ENCODE peak calls at places on chromosomes 7 and 10, in four cellular contexts. M, H, R and W are unnamed samples.
A peak's percentile ranks its signal among the peaks of the same experiment; 100 is the strongest.

GRCh38 chr10:102452672-102453340 is 1.5 kb upstream of the C10orf95 start:
- DNase-seq in M (no peak), H (no peak), R (peak; percentile 90), W (no peak)

GRCh38 chr10:30491832-30492530 is 58.0 kb downstream of the MAP3K8 start:
- DNase-seq in M (no peak), H (no peak), R (no peak), W (no peak)

GRCh38 chr10:99976886-99977391 is 32.8 kb downstream of the DNMBP start:
- DNase-seq in M (no peak), H (no peak), R (peak; percentile 99), W (no peak)

GRCh38 chr10:132228616-132229015 is 41.9 kb downstream of the DPYSL4 start:
- DNase-seq in M (peak; percentile 32), H (no peak), R (no peak), W (no peak)

GRCh38 chr10:114821915-114822770 is 563 bp downstream of the FHIP2A start:
- DNase-seq in M (peak; percentile 67), H (peak; percentile 88), R (peak; percentile 29), W (no peak)

GRCh38 chr7:47721670-47722069 is 139.8 kb upstream of the TNS3 start:
- DNase-seq in M (no peak), H (no peak), R (no peak), W (no peak)

GRCh38 chr10:78621183-78621789 is 447.5 kb upstream of the ZMIZ1 start:
- DNase-seq in M (no peak), H (no peak), R (no peak), W (no peak)

GRCh38 chr10:49600046-49600445 is 10.1 kb upstream of the SLC18A3 start:
- DNase-seq in M (no peak), H (peak; percentile 71), R (no peak), W (no peak)

GRCh38 chr10:123530166-123530870 is 135.8 kb upstream of the GPR26 start:
- DNase-seq in M (no peak), H (no peak), R (no peak), W (no peak)

GRCh38 chr7:24372973-24373372 is 89.0 kb downstream of the NPY start:
- DNase-seq in M (no peak), H (no peak), R (no peak), W (no peak)

GRCh38 chr7:44712012-44712411 is 36.6 kb upstream of the ZMIZ2 start:
- DNase-seq in M (no peak), H (peak; percentile 30), R (no peak), W (no peak)

GRCh38 chr7:29346574-29346973 is 152.0 kb downstream of the CHN2 start:
- DNase-seq in M (no peak), H (no peak), R (no peak), W (no peak)

GRCh38 chr7:30068117-30068516 is 39.9 kb downstream of the PLEKHA8 start:
- DNase-seq in M (no peak), H (no peak), R (peak; percentile 85), W (no peak)

GRCh38 chr7:84722086-84722485 is 464.8 kb downstream of the SEMA3D start:
- DNase-seq in M (no peak), H (no peak), R (peak; percentile 25), W (no peak)

GRCh38 chr10:73879296-73880173 is 5.2 kb upstream of the CAMK2G start:
- DNase-seq in M (peak; percentile 91), H (peak; percentile 98), R (peak; percentile 79), W (peak; percentile 91)

GRCh38 chr7:7895754-7896153 is 72.8 kb upstream of the GLCCI1 start:
- DNase-seq in M (peak; percentile 68), H (no peak), R (no peak), W (no peak)

GRCh38 chr10:110918633-110919348 is at the start of gene BBIP1:
- DNase-seq in M (peak; percentile 97), H (peak; percentile 99), R (peak; percentile 100), W (peak; percentile 100)

GRCh38 chr7:128743112-128743772 is 4.1 kb downstream of the CALU start:
- DNase-seq in M (no peak), H (no peak), R (peak; percentile 67), W (no peak)

GRCh38 chr10:35268323-35268722 is 68.0 kb upstream of the CCNY start:
- DNase-seq in M (no peak), H (no peak), R (no peak), W (no peak)

GRCh38 chr7:129853661-129854268 is 99.0 kb downstream of the UBE2H start:
- DNase-seq in M (no peak), H (no peak), R (peak; percentile 73), W (no peak)

GRCh38 chr7:28301148-28301641 is 111.1 kb upstream of the CREB5 start:
- DNase-seq in M (no peak), H (no peak), R (peak; percentile 85), W (no peak)

GRCh38 chr10:22657566-22658190 is 56.7 kb downstream of the PIP4K2A start:
- DNase-seq in M (no peak), H (no peak), R (peak; percentile 17), W (no peak)

GRCh38 chr10:66964946-66965345 is 39.1 kb downstream of the LRRTM3 start:
- DNase-seq in M (no peak), H (no peak), R (no peak), W (no peak)

GRCh38 chr10:103663802-103664201 is 170.3 kb downstream of the NEURL1 start:
- DNase-seq in M (peak; percentile 79), H (no peak), R (no peak), W (no peak)

GRCh38 chr7:148941598-148942280 is 57.6 kb upstream of the EZH2 start:
- DNase-seq in M (no peak), H (peak; percentile 86), R (peak; percentile 77), W (peak; percentile 74)

GRCh38 chr7:142916508-142916907 is 17.0 kb downstream of the TRPV5 start:
- DNase-seq in M (no peak), H (no peak), R (no peak), W (no peak)

GRCh38 chr7:11698273-11698930 is 133.6 kb downstream of the THSD7A start:
- DNase-seq in M (no peak), H (no peak), R (no peak), W (no peak)

GRCh38 chr7:119514326-119514725 is 758.6 kb upstream of the KCND2 start:
- DNase-seq in M (no peak), H (no peak), R (peak; percentile 29), W (no peak)

GRCh38 chr7:153920897-153921296 is 131.3 kb upstream of the DPP6 start:
- DNase-seq in M (no peak), H (no peak), R (no peak), W (no peak)

GRCh38 chr7:129466796-129467195 is 32.6 kb downstream of the STRIP2 start:
- DNase-seq in M (no peak), H (no peak), R (no peak), W (no peak)

DNA sequence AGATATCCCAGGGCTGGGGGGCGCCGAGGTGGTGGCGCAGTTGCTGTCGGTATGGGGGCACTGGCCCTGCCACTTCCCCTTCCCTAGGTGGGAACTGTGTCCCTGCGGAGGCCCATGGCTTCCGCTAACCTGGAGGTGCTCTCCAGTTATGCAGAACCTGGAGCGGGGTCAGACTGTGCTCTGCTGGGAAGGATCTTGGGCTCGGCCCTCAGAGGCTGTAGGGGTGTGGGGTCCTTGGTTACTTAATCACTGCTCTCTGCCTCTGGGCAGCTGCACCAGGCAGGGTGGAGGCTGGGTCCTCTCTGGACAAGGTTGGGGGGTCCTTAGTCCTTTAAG is 2.4 kb downstream of the BRI3 start:
- DNase-seq in M (no peak), H (no peak), R (no peak), W (no peak)
- H3K4me3 ChIP-seq in M (peak overlapping the region; percentile 83), H (peak overlapping the region; percentile 60), R (peak overlapping the region; percentile 93), W (no peak overlapping the region)

GRCh38 chr10:26567349-26567721 is 129.2 kb downstream of the APBB1IP start:
- DNase-seq in M (no peak), H (no peak), R (no peak), W (no peak)
- H3K4me3 ChIP-seq in M (no peak overlapping the region), H (no peak overlapping the region), R (no peak overlapping the region), W (no peak overlapping the region)

DNA sequence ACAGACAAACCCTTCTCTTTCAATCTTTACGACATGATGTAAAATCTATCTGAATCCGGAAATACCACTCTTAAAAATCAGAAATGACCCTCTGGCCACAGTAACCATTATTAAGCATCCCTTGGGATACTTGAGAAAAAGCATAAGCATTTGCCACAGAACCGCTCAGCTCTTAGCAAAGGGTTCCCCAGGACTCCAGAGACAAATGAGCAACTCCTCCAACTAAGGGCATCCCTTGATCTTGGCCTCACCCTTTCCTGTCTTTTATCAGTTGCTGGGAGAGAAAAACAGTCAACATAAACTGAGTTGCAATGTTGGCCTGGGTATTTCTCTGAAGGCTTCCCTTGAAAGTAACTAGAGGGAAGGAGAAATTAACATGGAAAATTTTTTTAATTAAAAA is 3.5 kb downstream of the PDLIM1 start:
- DNase-seq in M (no peak), H (no peak), R (peak; percentile 54), W (no peak)
- H3K4me3 ChIP-seq in M (no peak overlapping the region), H (no peak overlapping the region), R (no peak overlapping the region), W (no peak overlapping the region)

GRCh38 chr7:155717010-155717744 is 72.7 kb downstream of the RBM33 start:
- DNase-seq in M (no peak), H (no peak), R (no peak), W (no peak)

GRCh38 chr7:155722118-155722517 is 77.7 kb downstream of the RBM33 start:
- DNase-seq in M (no peak), H (no peak), R (no peak), W (no peak)

GRCh38 chr7:155725073-155725346 is 80.5 kb downstream of the RBM33 start:
- DNase-seq in M (no peak), H (no peak), R (no peak), W (no peak)

GRCh38 chr7:155722936-155723335 is 78.5 kb downstream of the RBM33 start:
- DNase-seq in M (no peak), H (no peak), R (no peak), W (no peak)

DNA sequence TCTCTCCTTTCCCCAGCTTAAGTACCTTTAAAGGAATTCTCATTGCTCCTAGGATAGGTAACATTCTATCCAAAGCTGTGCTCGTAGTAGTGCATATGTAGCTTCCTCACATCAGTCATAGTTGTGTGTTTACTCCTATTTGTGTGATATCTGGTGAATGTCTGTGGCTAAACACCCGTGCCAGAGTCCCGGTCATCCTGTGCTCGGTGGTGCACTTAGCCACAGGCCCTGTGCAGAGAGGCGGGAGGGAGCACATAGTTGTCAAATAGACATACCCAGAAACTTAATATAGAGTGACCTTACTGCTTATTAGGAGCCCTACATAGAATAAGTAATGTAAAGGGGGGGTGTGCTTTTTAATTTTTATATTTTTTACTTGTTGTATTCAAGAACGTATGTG is 76.6 kb downstream of the RBM33 start:
- DNase-seq in M (no peak), H (no peak), R (no peak), W (no peak)
- H3K4me3 ChIP-seq in M (no peak overlapping the region), H (no peak overlapping the region), R (no peak overlapping the region), W (no peak overlapping the region)

DNA sequence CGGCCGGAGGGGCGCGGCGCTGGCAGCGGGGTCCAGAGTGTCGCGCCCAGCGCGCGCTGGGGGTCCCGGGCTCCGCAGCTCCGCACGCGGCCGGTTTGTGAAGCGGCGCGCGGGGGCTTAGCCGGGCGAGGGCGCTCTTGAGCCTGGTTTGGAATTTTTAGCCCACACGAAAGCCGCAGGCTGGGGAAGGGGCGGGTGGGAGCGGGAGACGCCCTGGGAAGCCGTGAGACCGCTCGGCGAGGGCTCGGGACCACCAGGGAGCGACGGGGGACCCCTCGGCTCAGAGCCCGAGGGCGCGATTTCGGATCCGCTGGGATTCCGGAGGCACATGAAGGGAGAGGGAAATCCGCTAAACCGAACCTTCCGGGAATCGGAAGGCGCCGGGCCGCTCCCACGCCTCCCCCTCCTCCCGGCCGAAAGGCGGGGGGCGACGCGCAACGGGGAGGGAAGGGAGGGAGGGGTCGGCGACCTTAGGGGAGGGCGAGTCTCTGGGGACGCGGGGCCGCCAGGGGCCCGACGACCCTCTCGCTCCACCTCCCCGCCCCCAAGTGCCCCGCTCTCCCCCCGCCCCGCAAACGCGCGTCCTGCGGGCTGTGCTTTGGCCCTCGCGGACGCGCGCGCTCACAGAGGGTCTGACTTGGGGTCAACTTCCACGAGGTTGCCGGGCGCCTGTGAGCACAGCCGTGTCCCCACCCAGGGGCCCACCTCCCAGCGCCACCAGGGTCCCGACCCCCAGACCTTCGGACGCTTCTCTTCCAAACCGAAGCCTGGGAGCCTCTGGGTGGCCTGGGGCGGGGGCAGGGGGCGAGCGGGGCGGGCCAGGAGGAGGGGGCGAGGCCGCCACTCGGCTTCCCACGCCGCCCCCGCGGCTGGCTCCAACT is 5.1 kb upstream of the ELFN1 start:
- DNase-seq in M (peak; percentile 73), H (peak; percentile 77), R (peak; percentile 50), W (no peak)
- H3K4me3 ChIP-seq in M (peak overlapping the region; percentile 26), H (peak overlapping the region; percentile 58), R (peak overlapping the region; percentile 51), W (no peak overlapping the region)